ENCODE peak calls at places on chromosomes 5 and 9, in five cellular contexts. One of them, this sample, is unnamed.
A peak's percentile ranks its signal among the peaks of the same experiment; 100 is the strongest.

GRCh38 chr5:134223406-134224251 is 2.2 kb downstream of the PPP2CA start:
- DNase-seq in left lung: no peak
- DNase-seq in SK-N-SH: no peak
- DNase-seq in suprapubic skin: no peak
- DNase-seq in CD4-positive, alpha-beta memory T cell: no peak
- DNase-seq in this sample: no peak

GRCh38 chr5:41637424-41637823 is 127.0 kb upstream of the PLCXD3 start:
- DNase-seq in left lung: no peak
- DNase-seq in suprapubic skin: no peak
- DNase-seq in CD4-positive, alpha-beta memory T cell: no peak
- DNase-seq in SK-N-SH: no peak
- DNase-seq in this sample: no peak

GRCh38 chr9:81489048-81489447 is 200.3 kb downstream of the TLE1 start:
- DNase-seq in CD4-positive, alpha-beta memory T cell: no peak
- DNase-seq in suprapubic skin: no peak
- DNase-seq in SK-N-SH: no peak
- DNase-seq in left lung: no peak
- DNase-seq in this sample: no peak

GRCh38 chr9:112166176-112167140 is 8.6 kb downstream of the SUSD1 start:
- DNase-seq in SK-N-SH: no peak
- DNase-seq in CD4-positive, alpha-beta memory T cell: no peak
- DNase-seq in left lung: no peak
- DNase-seq in suprapubic skin: no peak
- DNase-seq in this sample: no peak

GRCh38 chr5:68433921-68434879 is 218.6 kb downstream of the PIK3R1 start:
- DNase-seq in left lung: peak; percentile 88
- DNase-seq in CD4-positive, alpha-beta memory T cell: peak; percentile 98
- DNase-seq in suprapubic skin: peak; percentile 94
- DNase-seq in SK-N-SH: no peak
- DNase-seq in this sample: no peak

GRCh38 chr5:157608972-157609565 is 33.5 kb upstream of the ADAM19 start:
- DNase-seq in CD4-positive, alpha-beta memory T cell: no peak
- DNase-seq in left lung: no peak
- DNase-seq in suprapubic skin: no peak
- DNase-seq in SK-N-SH: no peak
- DNase-seq in this sample: no peak

GRCh38 chr5:180067986-180068385 is 3.6 kb downstream of the RNF130 start:
- DNase-seq in CD4-positive, alpha-beta memory T cell: no peak
- DNase-seq in suprapubic skin: no peak
- DNase-seq in SK-N-SH: no peak
- DNase-seq in left lung: no peak
- DNase-seq in this sample: peak; percentile 51

GRCh38 chr5:42636425-42636824 is 120.2 kb upstream of the CCDC152 start:
- DNase-seq in CD4-positive, alpha-beta memory T cell: no peak
- DNase-seq in left lung: no peak
- DNase-seq in suprapubic skin: no peak
- DNase-seq in SK-N-SH: no peak
- DNase-seq in this sample: peak; percentile 4

GRCh38 chr5:159010611-159011497 is 88.9 kb downstream of the EBF1 start:
- DNase-seq in SK-N-SH: peak; percentile 14
- DNase-seq in left lung: no peak
- DNase-seq in CD4-positive, alpha-beta memory T cell: no peak
- DNase-seq in suprapubic skin: no peak
- DNase-seq in this sample: no peak

GRCh38 chr9:15401266-15401665 is 21.4 kb upstream of the SNAPC3 start:
- DNase-seq in left lung: no peak
- DNase-seq in suprapubic skin: no peak
- DNase-seq in CD4-positive, alpha-beta memory T cell: no peak
- DNase-seq in SK-N-SH: no peak
- DNase-seq in this sample: no peak

GRCh38 chr5:172642926-172643325 is 1.9 kb downstream of the NEURL1B start:
- DNase-seq in SK-N-SH: no peak
- DNase-seq in CD4-positive, alpha-beta memory T cell: no peak
- DNase-seq in left lung: no peak
- DNase-seq in suprapubic skin: no peak
- DNase-seq in this sample: no peak

GRCh38 chr5:31886206-31886605 is 247.3 kb downstream of the PDZD2 start:
- DNase-seq in suprapubic skin: peak; percentile 20
- DNase-seq in left lung: no peak
- DNase-seq in SK-N-SH: no peak
- DNase-seq in CD4-positive, alpha-beta memory T cell: no peak
- DNase-seq in this sample: no peak

GRCh38 chr5:36079200-36079761 is 12.6 kb upstream of the UGT3A2 start:
- DNase-seq in left lung: no peak
- DNase-seq in CD4-positive, alpha-beta memory T cell: no peak
- DNase-seq in SK-N-SH: peak; percentile 75
- DNase-seq in suprapubic skin: no peak
- DNase-seq in this sample: peak; percentile 76

GRCh38 chr9:134136117-134136996 is 475 bp downstream of the WDR5 start:
- DNase-seq in suprapubic skin: no peak
- DNase-seq in left lung: no peak
- DNase-seq in SK-N-SH: no peak
- DNase-seq in CD4-positive, alpha-beta memory T cell: peak; percentile 46
- DNase-seq in this sample: no peak

GRCh38 chr5:178630475-178630930 is 3.7 kb upstream of the CLK4 start:
- DNase-seq in CD4-positive, alpha-beta memory T cell: no peak
- DNase-seq in suprapubic skin: no peak
- DNase-seq in SK-N-SH: no peak
- DNase-seq in left lung: no peak
- DNase-seq in this sample: no peak

GRCh38 chr5:74179183-74179582 is 461.3 kb downstream of the ENC1 start:
- DNase-seq in suprapubic skin: no peak
- DNase-seq in CD4-positive, alpha-beta memory T cell: no peak
- DNase-seq in left lung: no peak
- DNase-seq in SK-N-SH: no peak
- DNase-seq in this sample: no peak

GRCh38 chr9:97557606-97558095 is 56.2 kb downstream of the TMOD1 start:
- DNase-seq in left lung: no peak
- DNase-seq in SK-N-SH: peak; percentile 77
- DNase-seq in CD4-positive, alpha-beta memory T cell: no peak
- DNase-seq in suprapubic skin: peak; percentile 89
- DNase-seq in this sample: no peak

GRCh38 chr9:123074627-123075026 is 41.2 kb downstream of the GPR21 start:
- DNase-seq in left lung: no peak
- DNase-seq in suprapubic skin: no peak
- DNase-seq in SK-N-SH: no peak
- DNase-seq in CD4-positive, alpha-beta memory T cell: no peak
- DNase-seq in this sample: no peak

GRCh38 chr9:21553441-21553840 is 71.3 kb upstream of the IFNE start:
- DNase-seq in SK-N-SH: no peak
- DNase-seq in suprapubic skin: no peak
- DNase-seq in left lung: no peak
- DNase-seq in CD4-positive, alpha-beta memory T cell: no peak
- DNase-seq in this sample: no peak

GRCh38 chr9:95028855-95029219 is 288.7 kb downstream of the FANCC start:
- DNase-seq in CD4-positive, alpha-beta memory T cell: no peak
- DNase-seq in SK-N-SH: no peak
- DNase-seq in suprapubic skin: no peak
- DNase-seq in left lung: no peak
- DNase-seq in this sample: no peak

GRCh38 chr5:125065736-125066135 is 319.3 kb upstream of the ZNF608 start:
- DNase-seq in suprapubic skin: no peak
- DNase-seq in SK-N-SH: no peak
- DNase-seq in left lung: no peak
- DNase-seq in CD4-positive, alpha-beta memory T cell: no peak
- DNase-seq in this sample: no peak

GRCh38 chr5:134018154-134018985 is 13.6 kb upstream of the VDAC1 start:
- DNase-seq in CD4-positive, alpha-beta memory T cell: no peak
- DNase-seq in left lung: no peak
- DNase-seq in SK-N-SH: no peak
- DNase-seq in suprapubic skin: no peak
- DNase-seq in this sample: no peak

GRCh38 chr5:58113172-58113571 is 346.7 kb downstream of the PLK2 start:
- DNase-seq in CD4-positive, alpha-beta memory T cell: no peak
- DNase-seq in left lung: no peak
- DNase-seq in suprapubic skin: no peak
- DNase-seq in SK-N-SH: no peak
- DNase-seq in this sample: no peak

GRCh38 chr5:174453690-174454089 is 270.7 kb upstream of the MSX2 start:
- DNase-seq in SK-N-SH: peak; percentile 25
- DNase-seq in suprapubic skin: no peak
- DNase-seq in left lung: no peak
- DNase-seq in CD4-positive, alpha-beta memory T cell: no peak
- DNase-seq in this sample: no peak

GRCh38 chr9:79731483-79731882 is 159.7 kb downstream of the TLE4 start:
- DNase-seq in SK-N-SH: no peak
- DNase-seq in CD4-positive, alpha-beta memory T cell: no peak
- DNase-seq in suprapubic skin: no peak
- DNase-seq in left lung: no peak
- DNase-seq in this sample: no peak

GRCh38 chr9:134336174-134336705 is 10.0 kb downstream of the RXRA start:
- DNase-seq in left lung: no peak
- DNase-seq in SK-N-SH: no peak
- DNase-seq in suprapubic skin: no peak
- DNase-seq in CD4-positive, alpha-beta memory T cell: no peak
- DNase-seq in this sample: no peak

DNA sequence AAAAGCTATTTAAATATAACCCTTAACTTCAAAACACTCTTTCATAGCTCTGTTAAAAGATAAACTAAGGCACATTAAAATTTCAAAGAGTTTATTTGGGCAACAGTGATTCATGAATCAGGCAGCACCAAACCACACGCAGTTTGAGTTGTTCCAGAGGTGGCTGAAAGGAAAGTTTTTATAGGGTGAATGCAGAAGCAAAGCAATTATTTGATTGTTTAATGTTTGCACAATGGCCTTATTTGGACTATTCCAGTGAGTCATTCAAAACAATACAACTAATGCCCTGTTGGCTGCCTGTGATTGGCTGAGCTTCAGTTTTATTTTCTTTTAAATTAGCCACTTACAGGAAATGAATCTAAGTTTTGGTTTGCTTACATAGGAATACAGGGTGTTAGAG is 125.3 kb downstream of the CEP120 start:
- DNase-seq in left lung: no peak
- DNase-seq in CD4-positive, alpha-beta memory T cell: no peak
- DNase-seq in SK-N-SH: no peak
- DNase-seq in suprapubic skin: no peak
- DNase-seq in this sample: no peak
- H3K4me3 ChIP-seq in left lung: no peak overlapping the region
- H3K4me3 ChIP-seq in CD4-positive, alpha-beta memory T cell: no peak overlapping the region
- H3K4me3 ChIP-seq in SK-N-SH: no peak overlapping the region
- H3K4me3 ChIP-seq in suprapubic skin: no peak overlapping the region
- H3K4me3 ChIP-seq in this sample: no peak overlapping the region

GRCh38 chr9:129145841-129146292 is 32.2 kb downstream of the IER5L start:
- DNase-seq in CD4-positive, alpha-beta memory T cell: no peak
- DNase-seq in left lung: peak; percentile 71
- DNase-seq in SK-N-SH: no peak
- DNase-seq in suprapubic skin: no peak
- DNase-seq in this sample: no peak

GRCh38 chr9:129149442-129149841 is 28.6 kb downstream of the IER5L start:
- DNase-seq in SK-N-SH: no peak
- DNase-seq in CD4-positive, alpha-beta memory T cell: no peak
- DNase-seq in left lung: no peak
- DNase-seq in suprapubic skin: no peak
- DNase-seq in this sample: no peak

GRCh38 chr9:129148463-129149204 is 29.4 kb downstream of the IER5L start:
- DNase-seq in CD4-positive, alpha-beta memory T cell: no peak
- DNase-seq in suprapubic skin: no peak
- DNase-seq in SK-N-SH: no peak
- DNase-seq in left lung: no peak
- DNase-seq in this sample: no peak

GRCh38 chr9:129145316-129145715 is 32.7 kb downstream of the IER5L start:
- DNase-seq in SK-N-SH: no peak
- DNase-seq in CD4-positive, alpha-beta memory T cell: no peak
- DNase-seq in left lung: no peak
- DNase-seq in suprapubic skin: no peak
- DNase-seq in this sample: no peak

DNA sequence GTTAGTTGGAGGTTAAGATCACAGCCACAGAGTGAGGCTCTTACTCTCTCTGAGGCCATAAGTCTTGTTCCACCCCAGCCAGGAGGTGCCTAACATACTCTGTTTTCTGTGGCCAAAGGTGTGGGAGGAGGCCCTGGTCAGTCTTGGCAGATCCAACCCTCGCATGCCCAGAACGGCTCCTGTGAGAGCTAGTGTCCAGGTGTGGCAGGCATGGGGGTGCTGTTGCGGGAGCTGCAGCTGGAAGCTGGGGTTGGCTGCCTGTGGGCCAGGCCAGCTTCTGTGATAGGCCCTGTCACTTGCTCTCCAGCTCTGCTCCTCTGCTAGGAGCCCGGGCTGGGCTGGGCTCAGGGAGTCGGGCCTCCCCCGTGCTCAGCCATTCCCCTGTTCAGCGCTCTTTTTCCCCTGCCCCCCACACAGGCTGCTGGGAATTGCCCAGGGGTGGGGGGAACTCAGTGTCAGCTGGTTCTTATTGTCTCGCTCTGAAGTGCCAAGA is 31.6 kb downstream of the IER5L start:
- DNase-seq in SK-N-SH: no peak
- DNase-seq in left lung: no peak
- DNase-seq in suprapubic skin: no peak
- DNase-seq in CD4-positive, alpha-beta memory T cell: no peak
- DNase-seq in this sample: no peak
- H3K4me1 ChIP-seq in SK-N-SH: peaks cover 43% of the 10 kb centered on the region
- H3K4me1 ChIP-seq in left lung: peaks cover 61% of the 10 kb centered on the region
- H3K4me1 ChIP-seq in suprapubic skin: peaks cover 67% of the 10 kb centered on the region
- H3K4me1 ChIP-seq in CD4-positive, alpha-beta memory T cell: peaks cover 19% of the 10 kb centered on the region
- H3K4me1 ChIP-seq in this sample: peaks cover 13% of the 10 kb centered on the region

DNA sequence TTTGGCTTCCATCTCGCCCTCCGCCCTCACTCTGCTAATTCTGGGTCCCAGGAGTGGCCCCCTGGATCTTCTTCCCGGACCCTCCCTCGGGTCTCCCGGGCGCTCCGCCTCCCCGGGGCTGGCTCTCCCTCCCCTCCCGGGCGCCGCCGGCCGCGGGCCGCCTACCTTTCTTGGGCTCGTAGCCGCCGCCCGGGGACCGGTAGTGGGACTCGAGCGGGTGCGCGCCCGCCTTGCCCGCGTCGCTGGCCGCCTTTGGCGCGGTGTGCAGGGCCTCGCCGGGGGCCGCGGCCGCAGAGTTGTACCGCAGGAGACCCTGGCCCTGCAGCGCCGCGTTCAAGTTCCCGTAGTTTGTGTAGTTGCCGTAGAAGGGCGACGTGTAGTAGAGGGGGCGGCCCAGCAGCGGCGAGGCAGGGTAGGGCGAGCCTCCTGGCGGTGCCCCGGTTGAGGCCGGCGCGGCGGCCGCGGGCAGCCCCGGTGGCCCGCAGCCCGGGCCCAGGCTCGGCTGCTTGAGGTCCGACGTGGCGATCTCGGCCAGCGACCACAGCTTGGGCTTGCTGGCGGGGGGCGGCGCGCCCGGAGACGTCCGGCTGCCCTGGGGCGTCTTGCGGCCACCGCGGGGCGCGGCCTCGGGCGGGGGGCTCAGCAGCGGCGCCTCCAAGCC is 3.2 kb downstream of the IRX2 start:
- DNase-seq in CD4-positive, alpha-beta memory T cell: no peak
- DNase-seq in left lung: no peak
- DNase-seq in suprapubic skin: peak; percentile 53
- DNase-seq in SK-N-SH: no peak
- DNase-seq in this sample: no peak
- H3K4me3 ChIP-seq in CD4-positive, alpha-beta memory T cell: no peak overlapping the region
- H3K4me3 ChIP-seq in left lung: peak overlapping the region; percentile 42
- H3K4me3 ChIP-seq in suprapubic skin: peak overlapping the region; percentile 83
- H3K4me3 ChIP-seq in SK-N-SH: no peak overlapping the region
- H3K4me3 ChIP-seq in this sample: no peak overlapping the region

DNA sequence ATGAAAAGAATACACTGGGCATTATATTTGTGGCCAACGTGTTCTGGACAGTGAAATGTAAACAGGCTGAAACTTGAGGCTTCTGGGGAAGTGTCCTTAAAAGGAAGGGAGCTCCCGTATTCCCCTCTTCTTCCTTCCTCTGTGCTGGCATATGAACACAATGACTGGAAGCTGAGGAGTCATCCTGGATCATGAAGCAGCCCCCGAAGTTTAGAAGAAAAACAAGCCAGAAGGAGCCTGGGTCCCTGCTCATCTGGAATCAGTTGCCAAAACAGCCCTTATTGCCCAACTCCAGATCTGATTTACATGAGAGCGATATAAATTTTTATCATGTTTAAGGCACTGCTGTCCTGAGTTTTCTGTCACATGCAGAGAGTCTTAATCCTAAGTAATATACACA is 65.4 kb upstream of the SLC1A1 start:
- DNase-seq in suprapubic skin: no peak
- DNase-seq in SK-N-SH: no peak
- DNase-seq in CD4-positive, alpha-beta memory T cell: no peak
- DNase-seq in left lung: no peak
- DNase-seq in this sample: no peak
- H3K4me1 ChIP-seq in suprapubic skin: no peaks in the 10 kb centered on the region
- H3K4me1 ChIP-seq in SK-N-SH: no peaks in the 10 kb centered on the region
- H3K4me1 ChIP-seq in CD4-positive, alpha-beta memory T cell: peaks cover 5% of the 10 kb centered on the region
- H3K4me1 ChIP-seq in left lung: peaks cover 8% of the 10 kb centered on the region
- H3K4me1 ChIP-seq in this sample: no peaks in the 10 kb centered on the region

This sample was measured in HAP-1.